ENCODE peak calls at places on chromosomes 7 and 10, in four cellular contexts. F, X, K and Q are unnamed samples.

GRCh38 chr7:117118579-117119180 is 165.4 kb downstream of the ST7 start:
- DNase-seq in F (no peak), X (no peak), K (no peak), Q (no peak)

GRCh38 chr7:112646787-112647186 is 143.4 kb downstream of the TMEM168 start:
- DNase-seq in F (no peak), X (no peak), K (no peak), Q (no peak)

GRCh38 chr10:13632407-13632806 is 45.6 kb downstream of the PRPF18 start:
- DNase-seq in F (no peak), X (no peak), K (no peak), Q (no peak)

GRCh38 chr7:12570529-12571461 is at the start of gene SCIN:
- DNase-seq in F (no peak), X (no peak), K (peak; percentile 10), Q (no peak)

GRCh38 chr7:50653997-50654425 is 88.8 kb upstream of the DDC start:
- DNase-seq in F (no peak), X (peak; percentile 77), K (peak; percentile 91), Q (peak; percentile 22)

GRCh38 chr7:140231779-140232491 is 55.2 kb upstream of the KDM7A start:
- DNase-seq in F (no peak), X (no peak), K (no peak), Q (no peak)

GRCh38 chr10:132464256-132465192 is 67.5 kb downstream of the PWWP2B start:
- DNase-seq in F (no peak), X (peak; percentile 82), K (peak; percentile 44), Q (peak; percentile 39)

GRCh38 chr7:116653204-116653603 is 18.8 kb upstream of the MET start:
- DNase-seq in F (no peak), X (no peak), K (peak; percentile 69), Q (peak; percentile 69)

GRCh38 chr7:37193087-37193774 is 255.4 kb downstream of the ELMO1 start:
- DNase-seq in F (no peak), X (peak; percentile 54), K (no peak), Q (no peak)

GRCh38 chr10:118666350-118666749 is 70.9 kb upstream of the PRLHR start:
- DNase-seq in F (no peak), X (no peak), K (no peak), Q (no peak)

GRCh38 chr10:118658762-118659161 is 63.3 kb upstream of the PRLHR start:
- DNase-seq in F (no peak), X (no peak), K (no peak), Q (no peak)

GRCh38 chr10:118663176-118663575 is 67.7 kb upstream of the PRLHR start:
- DNase-seq in F (no peak), X (no peak), K (no peak), Q (no peak)

GRCh38 chr10:118664321-118664720 is 68.9 kb upstream of the PRLHR start:
- DNase-seq in F (no peak), X (no peak), K (no peak), Q (no peak)

DNA sequence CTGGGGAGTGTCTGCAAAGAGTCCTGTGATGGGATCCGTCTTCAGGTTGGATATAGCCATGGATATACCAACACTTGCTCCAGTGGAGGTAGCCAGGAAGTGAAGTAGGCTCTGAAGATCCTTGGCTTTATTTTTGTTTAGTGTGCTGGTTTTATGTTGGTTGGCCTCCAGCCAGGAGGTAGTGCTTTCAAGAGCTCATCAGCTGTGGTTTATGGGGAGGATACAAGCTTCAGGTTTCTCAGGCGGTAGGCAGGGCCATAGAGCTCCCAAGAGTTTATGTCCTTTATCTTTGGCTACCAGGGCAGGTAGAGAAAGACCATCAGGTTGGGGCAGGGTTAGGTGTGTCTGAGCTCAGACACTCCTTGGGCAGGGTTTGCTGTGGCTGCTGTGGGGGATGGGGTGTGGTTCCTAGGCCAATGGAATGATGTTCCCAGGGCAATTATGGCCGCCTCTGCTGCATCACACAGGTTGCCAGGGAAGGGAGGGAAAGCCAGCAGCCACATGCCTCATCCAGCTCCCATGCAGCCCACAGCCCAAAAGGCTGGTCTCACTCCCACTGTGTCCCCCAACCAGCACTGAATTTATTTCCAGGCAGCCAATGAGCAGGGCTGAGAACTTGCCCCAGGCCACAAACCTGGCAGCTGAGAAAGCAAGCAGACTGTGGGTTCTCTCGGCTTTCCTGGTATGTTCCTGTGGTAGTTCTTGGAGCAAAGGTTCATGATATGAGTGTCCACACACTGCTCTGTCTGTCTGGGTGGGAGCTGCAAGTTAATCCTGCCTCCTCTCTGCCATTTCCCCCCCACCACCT is 67.0 kb upstream of the PRLHR start:
- DNase-seq in F (no peak), X (no peak), K (no peak), Q (no peak)
- TF ChIP-seq CTCF in F (no peak), X (no peak), K (no peak), Q (no peak)

DNA sequence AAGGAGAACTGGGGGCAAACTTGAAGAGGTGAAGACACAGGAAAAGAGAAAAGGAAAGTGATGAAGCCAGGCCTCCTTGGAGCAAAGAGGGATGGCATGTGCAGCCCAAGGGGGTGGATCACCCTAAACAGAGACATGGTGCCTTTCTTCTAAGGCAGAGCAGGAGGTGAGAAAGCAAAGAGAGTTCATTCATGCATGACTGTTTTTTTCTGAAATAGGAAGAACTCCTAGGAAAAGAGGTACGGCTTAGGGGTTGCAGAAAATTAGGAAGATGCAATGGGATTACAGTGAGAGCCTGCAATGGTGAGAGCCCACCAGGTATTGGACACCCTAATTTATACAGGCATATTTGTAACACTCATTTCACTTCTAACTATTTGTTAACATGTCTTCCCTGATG is 15.9 kb downstream of the ITGB1 start:
- DNase-seq in F (no peak), X (no peak), K (no peak), Q (no peak)
- H3K4me3 ChIP-seq in F (no peak overlapping the region), X (no peak overlapping the region), K (no peak overlapping the region), Q (no peak overlapping the region)

GRCh38 chr7:76515999-76516443 is 5.7 kb downstream of the UPK3B start:
- DNase-seq in F (peak; percentile 17), X (no peak), K (peak; percentile 40), Q (peak; percentile 35)
- TF ChIP-seq CTCF in F (peak; percentile 71), X (peak; percentile 84), K (peak; percentile 71), Q (peak; percentile 67)

GRCh38 chr10:62503871-62504270 is 129.7 kb downstream of the ZNF365 start:
- DNase-seq in F (no peak), X (no peak), K (no peak), Q (no peak)

GRCh38 chr10:62511238-62511637 is 137.1 kb downstream of the ZNF365 start:
- DNase-seq in F (no peak), X (no peak), K (no peak), Q (no peak)

GRCh38 chr10:62502995-62503613 is 128.9 kb downstream of the ZNF365 start:
- DNase-seq in F (no peak), X (no peak), K (peak; percentile 51), Q (peak; percentile 55)

GRCh38 chr10:62501547-62501946 is 127.4 kb downstream of the ZNF365 start:
- DNase-seq in F (no peak), X (no peak), K (peak; percentile 80), Q (peak; percentile 42)

GRCh38 chr10:62506371-62506770 is 132.2 kb downstream of the ZNF365 start:
- DNase-seq in F (peak; percentile 60), X (no peak), K (no peak), Q (no peak)
- H3K4me3 ChIP-seq in F (no peak overlapping the region), X (no peak overlapping the region), K (no peak overlapping the region), Q (no peak overlapping the region)

DNA sequence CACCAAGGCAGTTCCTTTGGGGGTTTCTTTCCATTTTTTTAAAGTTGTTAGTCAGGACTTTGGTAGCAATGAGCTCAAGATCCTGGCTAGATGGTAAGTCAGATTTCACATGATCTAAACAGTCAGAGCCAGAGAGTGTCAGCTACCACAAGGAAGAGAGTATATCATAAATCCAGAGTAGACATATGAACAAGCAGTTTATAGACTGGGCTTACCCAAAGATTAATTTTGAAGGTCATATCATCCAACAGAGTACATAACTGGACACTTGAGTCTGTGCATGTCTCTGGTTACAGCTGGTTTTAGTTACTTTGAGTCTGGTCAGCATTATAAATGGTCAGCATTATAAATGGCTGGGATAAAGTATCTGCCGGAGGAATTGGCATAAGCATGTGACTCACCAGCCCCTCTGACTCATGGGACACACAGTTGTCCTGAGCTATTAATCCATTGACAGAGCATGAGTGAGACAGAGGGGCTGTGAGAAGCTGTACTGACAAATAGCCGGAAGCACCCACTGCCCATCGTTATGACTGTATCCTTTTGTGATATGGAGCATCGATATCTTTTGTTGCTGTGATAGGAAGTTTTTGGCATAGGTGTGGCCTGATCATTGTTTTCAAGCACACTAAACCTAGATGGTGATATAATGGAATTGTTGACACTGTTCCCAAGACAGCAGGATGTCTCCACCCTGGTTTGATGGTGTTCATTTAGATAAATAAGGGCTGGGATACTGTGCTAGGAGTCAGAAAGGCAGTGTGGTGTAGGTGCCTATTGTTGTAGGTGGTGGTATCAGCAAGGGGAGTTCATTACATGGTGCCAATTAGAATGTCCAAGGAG is 19.2 kb downstream of the PPP1R3C start:
- DNase-seq in F (no peak), X (no peak), K (peak; percentile 99), Q (peak; percentile 100)
- TF ChIP-seq CTCF in F (no peak), X (no peak), K (no peak), Q (no peak)

GRCh38 chr7:81211204-81211603 is 292.4 kb upstream of the SEMA3C start:
- DNase-seq in F (no peak), X (no peak), K (no peak), Q (no peak)
- H3K4me3 ChIP-seq in F (no peak overlapping the region), X (no peak overlapping the region), K (no peak overlapping the region), Q (no peak overlapping the region)

DNA sequence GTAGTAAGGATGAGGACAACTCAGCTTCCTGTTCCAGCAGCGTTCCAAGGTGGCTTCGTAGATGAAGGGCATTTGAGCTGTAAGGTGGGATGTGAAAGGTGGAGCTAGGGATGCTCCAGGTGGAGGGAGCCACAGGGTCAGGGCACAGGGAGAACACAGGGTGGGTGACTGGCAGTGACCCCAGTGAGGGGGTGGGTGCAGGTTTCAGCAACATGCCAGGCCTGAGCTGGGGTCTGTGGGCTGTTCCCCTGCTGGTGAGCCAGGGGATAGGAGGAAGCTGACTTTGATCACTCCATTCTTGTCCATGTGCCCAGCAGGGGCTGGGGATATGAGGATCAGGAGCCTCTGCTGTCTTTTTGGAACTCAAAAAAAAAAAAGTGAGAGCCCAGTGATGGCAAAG is 33.2 kb downstream of the CDH23 start:
- DNase-seq in F (no peak), X (no peak), K (no peak), Q (no peak)
- TF ChIP-seq CTCF in F (peak; percentile 46), X (no peak), K (peak; percentile 21), Q (no peak)

GRCh38 chr7:107995184-107996071 is 7.5 kb downstream of the LAMB1 start:
- DNase-seq in F (no peak), X (peak; percentile 71), K (peak; percentile 90), Q (peak; percentile 72)
- H3K4me3 ChIP-seq in F (no peak overlapping the region), X (no peak overlapping the region), K (no peak overlapping the region), Q (no peak overlapping the region)

GRCh38 chr10:122487231-122487765 is 25.9 kb downstream of the HTRA1 start:
- DNase-seq in F (no peak), X (no peak), K (no peak), Q (no peak)
- TF ChIP-seq CTCF in F (no peak), X (no peak), K (no peak), Q (no peak)

DNA sequence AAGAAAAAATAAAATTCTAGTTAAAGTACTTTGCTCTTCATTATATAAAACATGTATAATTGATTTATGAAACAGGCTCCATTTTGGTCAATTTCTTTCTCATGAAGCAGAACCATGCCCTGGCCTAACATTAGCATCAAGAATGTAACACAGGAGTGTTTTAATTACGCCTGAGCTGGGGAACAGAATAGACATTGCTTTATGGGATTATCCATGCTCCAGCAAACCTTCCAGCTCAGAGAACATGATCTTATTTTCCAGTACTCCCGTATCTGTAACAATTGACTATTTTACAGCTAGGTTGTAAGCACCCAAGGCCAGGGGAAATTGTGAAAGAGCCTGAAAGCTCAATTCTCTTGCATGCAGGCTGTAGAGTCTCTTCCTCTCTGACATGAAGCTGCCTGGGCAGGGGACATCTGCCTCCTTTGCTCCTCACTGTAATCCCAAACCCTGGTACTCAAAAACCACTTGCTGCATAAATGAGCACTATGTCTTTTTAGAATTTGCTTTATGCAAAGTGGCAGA is 30.8 kb upstream of the CRYGN start:
- DNase-seq in F (no peak), X (no peak), K (no peak), Q (no peak)
- H3K4me3 ChIP-seq in F (no peak overlapping the region), X (no peak overlapping the region), K (no peak overlapping the region), Q (no peak overlapping the region)